ENCODE peak calls at places on chromosomes 2 and 18, in nine cellular contexts. U is spleen, R is heart right ventricle, A is dorsolateral prefrontal cortex, L is psoas muscle, X is OCI-LY7, M is foreskin fibroblast, C is astrocyte, S is kidney epithelial cell. Y is an unnamed sample.

GRCh38 chr2:166765141-166765540 is 123.1 kb upstream of the XIRP2 start:
- DNase-seq in U (no peak), R (no peak), A (no peak), L (no peak), X (no peak), M (peak), C (peak), S (no peak), Y (no peak)

GRCh38 chr2:209933499-209934458 is 68.7 kb upstream of the RPE start:
- DNase-seq in U (no peak), R (no peak), A (no peak), L (no peak), X (no peak), M (peak), C (peak), S (no peak), Y (no peak)

GRCh38 chr18:13726972-13727331 is 479 bp downstream of the RNMT start:
- DNase-seq in U (no peak), R (no peak), A (peak), L (peak), X (peak), M (peak), C (no peak), S (no peak), Y (peak)

GRCh38 chr18:70036771-70037452 is 89.2 kb upstream of the CD226 start:
- DNase-seq in U (no peak), R (no peak), A (no peak), L (no peak), X (peak), M (no peak), C (no peak), S (no peak), Y (no peak)

GRCh38 chr2:45009303-45009927 is at the start of gene SIX2:
- DNase-seq in U (no peak), R (peak), A (no peak), L (peak), X (no peak), M (peak), C (peak), S (peak), Y (peak)

GRCh38 chr2:105756435-105756834 is 11.7 kb downstream of the NCK2 start:
- DNase-seq in U (no peak), R (no peak), A (no peak), L (no peak), X (no peak), M (no peak), C (no peak), S (no peak), Y (no peak)

GRCh38 chr2:191152841-191153240 is 2.0 kb upstream of the STAT4 start:
- DNase-seq in U (no peak), R (no peak), A (no peak), L (no peak), X (no peak), M (peak), C (peak), S (no peak), Y (no peak)

GRCh38 chr2:9763356-9764152 is 79.7 kb upstream of the TAF1B start:
- DNase-seq in U (no peak), R (no peak), A (no peak), L (no peak), X (no peak), M (peak), C (peak), S (no peak), Y (no peak)

GRCh38 chr2:22536131-22536530 is 848.8 kb upstream of the KLHL29 start:
- DNase-seq in U (no peak), R (no peak), A (no peak), L (no peak), X (no peak), M (peak), C (no peak), S (peak), Y (no peak)

GRCh38 chr2:2765176-2765800 is 434.2 kb upstream of the MYT1L start:
- DNase-seq in U (peak), R (no peak), A (no peak), L (no peak), X (no peak), M (no peak), C (no peak), S (no peak), Y (no peak)

GRCh38 chr18:77736817-77737216 is 487.2 kb downstream of the GALR1 start:
- DNase-seq in U (no peak), R (no peak), A (no peak), L (no peak), X (no peak), M (no peak), C (no peak), S (no peak), Y (no peak)

GRCh38 chr2:108396845-108397244 is 19.1 kb downstream of the SULT1C4 start:
- DNase-seq in U (no peak), R (no peak), A (no peak), L (no peak), X (peak), M (peak), C (no peak), S (no peak), Y (no peak)

GRCh38 chr2:18435425-18436037 is 124.9 kb downstream of the RDH14 start:
- DNase-seq in U (no peak), R (peak), A (no peak), L (no peak), X (peak), M (peak), C (peak), S (no peak), Y (no peak)

GRCh38 chr2:173972636-173973035 is 7.5 kb upstream of the SP3 start:
- DNase-seq in U (no peak), R (no peak), A (no peak), L (no peak), X (no peak), M (no peak), C (peak), S (no peak), Y (no peak)

GRCh38 chr2:175167076-175167791 is 769 bp downstream of the ATF2 start:
- DNase-seq in U (no peak), R (peak), A (no peak), L (no peak), X (peak), M (peak), C (peak), S (no peak), Y (peak)

GRCh38 chr2:27902143-27902542 is 11.6 kb downstream of the BABAM2 start:
- DNase-seq in U (no peak), R (no peak), A (no peak), L (no peak), X (no peak), M (no peak), C (no peak), S (no peak), Y (no peak)

GRCh38 chr18:23158058-23158457 is 22.8 kb downstream of the CABLES1 start:
- DNase-seq in U (no peak), R (no peak), A (no peak), L (no peak), X (no peak), M (no peak), C (no peak), S (no peak), Y (no peak)

GRCh38 chr2:96907405-96908041 is 37.6 kb upstream of the SEMA4C start:
- DNase-seq in U (no peak), R (peak), A (no peak), L (peak), X (no peak), M (peak), C (peak), S (no peak), Y (peak)

GRCh38 chr18:41647914-41648313 is 307.1 kb upstream of the PIK3C3 start:
- DNase-seq in U (no peak), R (no peak), A (no peak), L (no peak), X (no peak), M (no peak), C (no peak), S (no peak), Y (no peak)

GRCh38 chr2:224278531-224278930 is 123.4 kb downstream of the FAM124B start:
- DNase-seq in U (no peak), R (no peak), A (no peak), L (no peak), X (no peak), M (peak), C (no peak), S (no peak), Y (no peak)

GRCh38 chr2:144453039-144453336 is 66.9 kb downstream of the ZEB2 start:
- DNase-seq in U (no peak), R (no peak), A (no peak), L (no peak), X (no peak), M (peak), C (peak), S (no peak), Y (no peak)

GRCh38 chr18:45836242-45837215 is 11.1 kb downstream of the SIGLEC15 start:
- DNase-seq in U (peak), R (no peak), A (no peak), L (no peak), X (no peak), M (no peak), C (no peak), S (no peak), Y (no peak)

GRCh38 chr18:48230459-48231113 is 178.6 kb downstream of the ZBTB7C start:
- DNase-seq in U (peak), R (peak), A (no peak), L (peak), X (peak), M (peak), C (peak), S (no peak), Y (no peak)

GRCh38 chr18:24463233-24463775 is 2.9 kb downstream of the HRH4 start:
- DNase-seq in U (no peak), R (no peak), A (no peak), L (no peak), X (no peak), M (no peak), C (no peak), S (no peak), Y (no peak)
- H3K4me3 ChIP-seq in U (no peak), R (no peak), A (no peak), L (no peak), X (no peak), M (no peak), C (no peak), S (no peak), Y (no peak)

GRCh38 chr2:216882876-216883275 is 23.0 kb upstream of the TNP1 start:
- DNase-seq in U (no peak), R (no peak), A (no peak), L (no peak), X (no peak), M (no peak), C (no peak), S (no peak), Y (no peak)

GRCh38 chr2:216884347-216884746 is 24.5 kb upstream of the TNP1 start:
- DNase-seq in U (no peak), R (no peak), A (no peak), L (peak), X (no peak), M (no peak), C (no peak), S (no peak), Y (no peak)

GRCh38 chr2:216879727-216880508 is 20.1 kb upstream of the TNP1 start:
- DNase-seq in U (no peak), R (no peak), A (no peak), L (no peak), X (no peak), M (no peak), C (no peak), S (no peak), Y (no peak)

GRCh38 chr2:216880509-216881184 is 20.8 kb upstream of the TNP1 start:
- DNase-seq in U (no peak), R (no peak), A (no peak), L (peak), X (no peak), M (peak), C (peak), S (no peak), Y (no peak)

GRCh38 chr2:216881411-216881810 is 21.5 kb upstream of the TNP1 start:
- DNase-seq in U (no peak), R (no peak), A (no peak), L (peak), X (no peak), M (no peak), C (no peak), S (no peak), Y (no peak)
- TF ChIP-seq CTCF in U (no peak), R (no peak), A (no peak), L (no peak), X (no peak), M (no peak), C (no peak), S (no peak), Y (no peak)

DNA sequence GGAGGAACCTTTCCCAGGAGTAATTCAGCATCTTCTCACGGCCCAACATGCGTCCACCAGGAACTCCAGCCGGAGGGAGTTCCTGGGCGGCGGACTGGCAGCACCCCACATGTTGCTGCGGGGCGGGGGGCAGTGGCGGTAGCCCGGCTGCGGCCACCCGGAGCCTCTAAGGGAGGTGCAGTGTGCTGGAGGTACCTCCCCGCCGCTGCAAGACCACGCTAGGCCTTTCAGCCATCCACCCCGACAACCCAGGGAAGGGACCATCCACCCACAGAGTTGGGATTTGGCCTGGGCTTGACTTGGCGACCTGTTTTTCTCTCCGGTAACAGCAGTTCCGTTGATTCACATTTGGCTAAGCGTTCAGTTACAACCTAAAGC is 625 bp downstream of the LYPD6 start:
- DNase-seq in U (no peak), R (no peak), A (no peak), L (no peak), X (no peak), M (no peak), C (peak), S (no peak), Y (no peak)
- H3K4me3 ChIP-seq in U (peak), R (peak), A (peak), L (peak), X (no peak), M (peak), C (peak), S (peak), Y (peak)

GRCh38 chr2:122988395-122989221 is 1036.5 kb upstream of the CNTNAP5 start:
- DNase-seq in U (no peak), R (no peak), A (no peak), L (no peak), X (no peak), M (no peak), C (no peak), S (no peak), Y (no peak)
- TF ChIP-seq CTCF in U (no peak), R (no peak), A (no peak), L (no peak), X (no peak), M (no peak), C (no peak), S (no peak), Y (no peak)

GRCh38 chr2:217621391-217621801 is 381.4 kb downstream of the TNS1 start:
- DNase-seq in U (no peak), R (peak), A (no peak), L (no peak), X (no peak), M (no peak), C (peak), S (no peak), Y (no peak)

GRCh38 chr2:217625475-217626245 is 377.1 kb downstream of the TNS1 start:
- DNase-seq in U (no peak), R (no peak), A (no peak), L (no peak), X (no peak), M (peak), C (peak), S (no peak), Y (no peak)

GRCh38 chr2:217622664-217623063 is 380.1 kb downstream of the TNS1 start:
- DNase-seq in U (no peak), R (peak), A (no peak), L (no peak), X (no peak), M (no peak), C (peak), S (no peak), Y (no peak)

GRCh38 chr2:217623513-217623912 is 379.3 kb downstream of the TNS1 start:
- DNase-seq in U (no peak), R (no peak), A (no peak), L (no peak), X (no peak), M (no peak), C (no peak), S (no peak), Y (no peak)

GRCh38 chr2:217622205-217622621 is 380.6 kb downstream of the TNS1 start:
- DNase-seq in U (no peak), R (peak), A (no peak), L (no peak), X (no peak), M (peak), C (peak), S (peak), Y (no peak)
- H3K4me3 ChIP-seq in U (no peak), R (no peak), A (no peak), L (no peak), X (no peak), M (no peak), C (no peak), S (no peak), Y (no peak)

Y was measured in pancreas.